ENCODE peak calls at places on chromosomes 4 and X, in five cellular contexts. L is IMR-90, S is GM12878, N is HepG2, W is K562. F is an unnamed sample.
A peak's percentile ranks its signal among the peaks of the same experiment; 100 is the strongest.

GRCh38 chr4:64402684-64403083 is 6.6 kb downstream of the TECRL start:
- DNase-seq in L (no peak), S (no peak), N (no peak), W (no peak), F (no peak)

GRCh38 chr4:125741825-125742452 is 427.2 kb downstream of the FAT4 start:
- DNase-seq in L (peak; percentile 43), S (no peak), N (peak; percentile 1), W (no peak), F (peak; percentile 43)

GRCh38 chr4:146514651-146515379 is 6.9 kb downstream of the SLC10A7 start:
- DNase-seq in L (no peak), S (no peak), N (no peak), W (no peak), F (no peak)

GRCh38 chrX:84187501-84188319 is at the start of gene RPS6KA6:
- DNase-seq in L (peak; percentile 22), S (no peak), N (no peak), W (no peak), F (peak; percentile 64)

GRCh38 chr4:48008021-48008596 is 8.4 kb downstream of the CNGA1 start:
- DNase-seq in L (no peak), S (no peak), N (no peak), W (no peak), F (no peak)

GRCh38 chr4:55277011-55277410 is 69.0 kb upstream of the SRD5A3 start:
- DNase-seq in L (no peak), S (no peak), N (no peak), W (no peak), F (no peak)

GRCh38 chr4:77095101-77095826 is 19.5 kb upstream of the CCNI start:
- DNase-seq in L (peak; percentile 31), S (no peak), N (peak; percentile 49), W (peak; percentile 69), F (peak; percentile 71)

GRCh38 chr4:20318899-20319291 is 67.2 kb downstream of the SLIT2 start:
- DNase-seq in L (peak; percentile 11), S (no peak), N (no peak), W (no peak), F (no peak)

GRCh38 chr4:123546661-123547060 is 150.1 kb downstream of the SPRY1 start:
- DNase-seq in L (no peak), S (no peak), N (peak; percentile 48), W (no peak), F (no peak)

GRCh38 chr4:74823194-74823593 is 28.9 kb upstream of the BTC start:
- DNase-seq in L (no peak), S (no peak), N (no peak), W (no peak), F (no peak)

GRCh38 chrX:71144651-71145050 is at the start of gene NLGN3:
- DNase-seq in L (no peak), S (no peak), N (no peak), W (no peak), F (peak; percentile 73)

GRCh38 chr4:76764251-76764650 is 133.7 kb downstream of the SOWAHB start:
- DNase-seq in L (peak; percentile 82), S (no peak), N (no peak), W (no peak), F (no peak)

GRCh38 chrX:12011075-12011474 is 127.2 kb upstream of the FRMPD4 start:
- DNase-seq in L (peak; percentile 81), S (no peak), N (no peak), W (no peak), F (no peak)

GRCh38 chrX:110004210-110004609 is 1.3 kb downstream of the TMEM164 start:
- DNase-seq in L (no peak), S (no peak), N (peak; percentile 9), W (no peak), F (no peak)

GRCh38 chr4:41455215-41455614 is 82.7 kb upstream of the LIMCH1 start:
- DNase-seq in L (no peak), S (no peak), N (no peak), W (no peak), F (no peak)

GRCh38 chrX:124045109-124045508 is 83.6 kb downstream of the STAG2 start:
- DNase-seq in L (peak; percentile 10), S (no peak), N (no peak), W (no peak), F (no peak)

GRCh38 chr4:25727711-25728493 is 72.3 kb downstream of the SLC34A2 start:
- DNase-seq in L (no peak), S (no peak), N (no peak), W (no peak), F (no peak)

GRCh38 chrX:55007633-55008032 is 7.5 kb downstream of the APEX2 start:
- DNase-seq in L (peak; percentile 63), S (no peak), N (peak; percentile 73), W (no peak), F (no peak)

GRCh38 chr4:53010320-53010719 is 148.2 kb downstream of the RASL11B start:
- DNase-seq in L (peak; percentile 53), S (no peak), N (no peak), W (no peak), F (no peak)

GRCh38 chr4:53013873-53014272 is 151.8 kb downstream of the RASL11B start:
- DNase-seq in L (no peak), S (no peak), N (no peak), W (no peak), F (no peak)

GRCh38 chr4:53009824-53010223 is 147.7 kb downstream of the RASL11B start:
- DNase-seq in L (no peak), S (no peak), N (no peak), W (no peak), F (no peak)

GRCh38 chr4:53012738-53013137 is 150.6 kb downstream of the RASL11B start:
- DNase-seq in L (peak; percentile 30), S (no peak), N (no peak), W (no peak), F (peak; percentile 27)

DNA sequence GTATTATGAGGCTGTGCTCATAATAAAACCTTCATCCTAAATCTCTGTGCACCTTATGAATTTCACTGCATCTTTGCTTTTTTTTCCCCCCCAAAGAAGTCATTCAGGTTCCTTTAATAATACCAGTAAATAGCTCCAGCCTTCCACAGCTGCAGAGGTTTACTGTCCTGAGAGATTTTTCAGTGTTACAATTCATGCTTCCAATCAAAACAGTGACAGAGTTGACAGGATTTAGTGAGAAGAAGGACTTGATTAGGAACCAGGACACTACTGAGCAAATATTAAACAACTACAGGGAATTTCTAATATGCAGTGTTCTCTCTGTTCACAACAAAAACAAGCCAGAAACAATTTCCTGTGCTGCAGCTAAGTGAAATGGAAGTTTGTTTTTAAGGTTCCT is 149.1 kb downstream of the RASL11B start:
- DNase-seq in L (no peak), S (no peak), N (no peak), W (no peak), F (no peak)
- H3K9me3 ChIP-seq in L (no peaks in the 10 kb centered on the region), S (no peaks in the 10 kb centered on the region), N (no peaks in the 10 kb centered on the region), W (no peaks in the 10 kb centered on the region), F (no peaks in the 10 kb centered on the region)

GRCh38 chrX:153829799-153830631 is at the start of gene PDZD4:
- DNase-seq in L (no peak), S (no peak), N (no peak), W (no peak), F (peak; percentile 74)

GRCh38 chrX:153828723-153829548 is 1.4 kb downstream of the PDZD4 start:
- DNase-seq in L (no peak), S (no peak), N (peak; percentile 2), W (no peak), F (peak; percentile 61)

GRCh38 chrX:153831435-153832150 is 1.2 kb upstream of the PDZD4 start:
- DNase-seq in L (no peak), S (no peak), N (no peak), W (no peak), F (no peak)

GRCh38 chrX:153829549-153829798 is 870 bp downstream of the PDZD4 start:
- DNase-seq in L (no peak), S (no peak), N (no peak), W (no peak), F (peak; percentile 59)

GRCh38 chrX:153830632-153831434 is 489 bp upstream of the PDZD4 start:
- DNase-seq in L (no peak), S (no peak), N (no peak), W (no peak), F (peak; percentile 79)
- TF ChIP-seq RAD21 in L (no peak), S (no peak), N (no peak), W (no peak), F (no peak)

GRCh38 chr4:185656467-185656890 is 121.2 kb upstream of the PDLIM3 start:
- DNase-seq in L (peak; percentile 18), S (no peak), N (no peak), W (no peak), F (no peak)
- TF ChIP-seq MXI1 in L (no peak), S (no peak), N (no peak), W (no peak), F (no peak)

GRCh38 chr4:15749001-15749400 is 29.1 kb upstream of the CD38 start:
- DNase-seq in L (no peak), S (no peak), N (no peak), W (no peak), F (no peak)

GRCh38 chr4:15744016-15744415 is 34.1 kb upstream of the CD38 start:
- DNase-seq in L (peak; percentile 55), S (no peak), N (no peak), W (no peak), F (no peak)

GRCh38 chr4:15742083-15742582 is 36.0 kb upstream of the CD38 start:
- DNase-seq in L (no peak), S (no peak), N (no peak), W (no peak), F (no peak)

GRCh38 chr4:15742637-15743036 is 35.5 kb upstream of the CD38 start:
- DNase-seq in L (no peak), S (no peak), N (no peak), W (no peak), F (no peak)

DNA sequence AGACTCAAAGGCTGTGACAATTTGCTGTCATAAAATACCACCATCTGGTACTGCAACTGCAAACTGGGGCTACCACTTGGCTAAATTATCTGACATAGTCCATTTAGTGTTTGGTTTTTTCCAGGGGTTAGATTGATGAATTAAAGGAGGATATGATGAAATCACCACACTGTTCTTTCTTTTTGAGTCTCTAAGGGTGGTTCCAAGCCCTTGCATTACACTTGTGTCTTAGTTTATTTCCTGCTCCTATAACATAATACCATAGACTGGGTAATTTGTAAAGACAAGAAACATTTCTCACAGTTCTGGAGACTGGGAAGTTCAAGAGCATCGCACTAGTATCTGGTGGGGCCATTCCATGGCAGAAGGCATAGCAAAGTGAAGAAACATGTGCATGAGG is 32.0 kb upstream of the CD38 start:
- DNase-seq in L (no peak), S (no peak), N (no peak), W (no peak), F (no peak)
- H3K9me3 ChIP-seq in L (peaks cover 14% of the 10 kb centered on the region), S (no peaks in the 10 kb centered on the region), N (peaks cover 12% of the 10 kb centered on the region), W (no peaks in the 10 kb centered on the region), F (no peaks in the 10 kb centered on the region)

GRCh38 chrX:66553973-66554372 is 84.9 kb downstream of the EDA2R start:
- DNase-seq in L (no peak), S (no peak), N (no peak), W (no peak), F (no peak)
- TF ChIP-seq RAD21 in L (no peak), S (no peak), N (no peak), W (no peak), F (no peak)